ENCODE peak calls at places on chromosomes 3 and 15, in seven cellular contexts. K is fibroblast of pulmonary artery, B is BJ, H is HCT116, N is fibroblast of lung, X is cardiac muscle cell, D is thyroid gland. L is an unnamed sample.

GRCh38 chr3:24069045-24069444 is 124.0 kb downstream of the NR1D2 start:
- DNase-seq in K (no peak), B (no peak), H (no peak), N (peak), X (no peak), D (peak), L (no peak)

GRCh38 chr15:49096090-49096750 is 50.0 kb upstream of the SECISBP2L start:
- DNase-seq in K (no peak), B (no peak), H (no peak), N (no peak), X (peak), D (no peak), L (no peak)

GRCh38 chr3:177377166-177377565 is 179.9 kb upstream of the TBL1XR1 start:
- DNase-seq in K (no peak), B (no peak), H (no peak), N (no peak), X (no peak), D (peak), L (no peak)

GRCh38 chr3:127535901-127536817 is 54.4 kb downstream of the TPRA1 start:
- DNase-seq in K (no peak), B (no peak), H (no peak), N (no peak), X (no peak), D (no peak), L (no peak)

GRCh38 chr15:66827039-66827697 is 125.1 kb downstream of the SMAD6 start:
- DNase-seq in K (no peak), B (no peak), H (no peak), N (no peak), X (no peak), D (no peak), L (no peak)

GRCh38 chr3:62211675-62212429 is 161.5 kb downstream of the FEZF2 start:
- DNase-seq in K (no peak), B (no peak), H (no peak), N (no peak), X (no peak), D (no peak), L (no peak)

GRCh38 chr15:50675524-50676144 is 11.0 kb downstream of the TRPM7 start:
- DNase-seq in K (peak), B (no peak), H (peak), N (peak), X (no peak), D (no peak), L (no peak)

GRCh38 chr3:16824085-16824696 is 60.6 kb upstream of the PLCL2 start:
- DNase-seq in K (no peak), B (no peak), H (no peak), N (no peak), X (no peak), D (no peak), L (no peak)

GRCh38 chr15:44193651-44194396 is 1.2 kb downstream of the FRMD5 start:
- DNase-seq in K (peak), B (no peak), H (no peak), N (peak), X (peak), D (peak), L (peak)

GRCh38 chr3:143648708-143649107 is 199.6 kb downstream of the SLC9A9 start:
- DNase-seq in K (no peak), B (no peak), H (peak), N (peak), X (peak), D (no peak), L (no peak)

GRCh38 chr3:99084825-99085224 is 183.3 kb upstream of the DCBLD2 start:
- DNase-seq in K (no peak), B (peak), H (no peak), N (no peak), X (no peak), D (no peak), L (peak)

GRCh38 chr3:147422226-147422933 is 13.2 kb downstream of the ZIC1 start:
- DNase-seq in K (no peak), B (no peak), H (no peak), N (no peak), X (no peak), D (no peak), L (no peak)

GRCh38 chr3:129503387-129504010 is 24.9 kb upstream of the RHO start:
- DNase-seq in K (no peak), B (no peak), H (no peak), N (no peak), X (no peak), D (no peak), L (no peak)

GRCh38 chr15:63038926-63039673 is 3.4 kb upstream of the TPM1 start:
- DNase-seq in K (peak), B (peak), H (no peak), N (no peak), X (no peak), D (no peak), L (no peak)

GRCh38 chr3:168248383-168249047 is 152.8 kb upstream of the GOLIM4 start:
- DNase-seq in K (peak), B (no peak), H (no peak), N (peak), X (peak), D (peak), L (peak)

GRCh38 chr3:138971766-138972320 is 24.8 kb downstream of the FOXL2NB start:
- DNase-seq in K (no peak), B (no peak), H (no peak), N (no peak), X (no peak), D (no peak), L (no peak)

GRCh38 chr3:117399311-117400068 is 689.9 kb downstream of the TUSC7 start:
- DNase-seq in K (peak), B (no peak), H (no peak), N (peak), X (no peak), D (no peak), L (no peak)

GRCh38 chr3:156050918-156051317 is 69.5 kb upstream of the KCNAB1 start:
- DNase-seq in K (peak), B (no peak), H (no peak), N (no peak), X (no peak), D (no peak), L (no peak)

GRCh38 chr3:50268703-50269451 is at the start of gene SEMA3B:
- DNase-seq in K (no peak), B (peak), H (no peak), N (peak), X (no peak), D (peak), L (no peak)

GRCh38 chr3:100875239-100875638 is 118.0 kb downstream of the ABI3BP start:
- DNase-seq in K (peak), B (no peak), H (no peak), N (peak), X (no peak), D (peak), L (peak)

GRCh38 chr3:53171109-53171453 is 10.1 kb downstream of the PRKCD start:
- DNase-seq in K (no peak), B (no peak), H (no peak), N (no peak), X (no peak), D (no peak), L (no peak)

GRCh38 chr3:158508481-158508880 is 62.5 kb upstream of the MLF1 start:
- DNase-seq in K (peak), B (no peak), H (no peak), N (peak), X (no peak), D (no peak), L (no peak)

GRCh38 chr3:129521702-129522101 is 6.7 kb upstream of the RHO start:
- DNase-seq in K (no peak), B (no peak), H (no peak), N (no peak), X (no peak), D (no peak), L (no peak)

GRCh38 chr3:27533718-27534578 is 49.8 kb upstream of the SLC4A7 start:
- DNase-seq in K (peak), B (peak), H (peak), N (peak), X (no peak), D (peak), L (peak)

GRCh38 chr3:131077904-131078303 is 51.2 kb downstream of the NEK11 start:
- DNase-seq in K (no peak), B (no peak), H (no peak), N (no peak), X (no peak), D (no peak), L (no peak)
- H3K4me3 ChIP-seq in K (no peak), B (no peak), H (no peak), N (no peak), X (no peak), D (no peak), L (no peak)

GRCh38 chr3:11283126-11283478 is 10.9 kb downstream of the ATG7 start:
- DNase-seq in K (no peak), B (no peak), H (no peak), N (no peak), X (no peak), D (no peak), L (no peak)
- H3K4me3 ChIP-seq in K (no peak), B (no peak), H (no peak), N (no peak), X (no peak), D (no peak), L (no peak)

GRCh38 chr15:59993041-59993750 is 10.9 kb upstream of the FOXB1 start:
- DNase-seq in K (no peak), B (no peak), H (no peak), N (no peak), X (no peak), D (no peak), L (no peak)

GRCh38 chr15:59996498-59997041 is 7.5 kb upstream of the FOXB1 start:
- DNase-seq in K (no peak), B (no peak), H (no peak), N (no peak), X (no peak), D (no peak), L (no peak)

GRCh38 chr15:59995568-59996349 is 8.4 kb upstream of the FOXB1 start:
- DNase-seq in K (no peak), B (no peak), H (no peak), N (no peak), X (no peak), D (no peak), L (no peak)

GRCh38 chr15:59993950-59994401 is 10.1 kb upstream of the FOXB1 start:
- DNase-seq in K (no peak), B (no peak), H (no peak), N (no peak), X (peak), D (no peak), L (no peak)

GRCh38 chr15:59994855-59995557 is 9.1 kb upstream of the FOXB1 start:
- DNase-seq in K (no peak), B (no peak), H (no peak), N (no peak), X (peak), D (no peak), L (no peak)
- H3K4me3 ChIP-seq in K (no peak), B (no peak), H (no peak), N (no peak), X (peak), D (no peak), L (no peak)

DNA sequence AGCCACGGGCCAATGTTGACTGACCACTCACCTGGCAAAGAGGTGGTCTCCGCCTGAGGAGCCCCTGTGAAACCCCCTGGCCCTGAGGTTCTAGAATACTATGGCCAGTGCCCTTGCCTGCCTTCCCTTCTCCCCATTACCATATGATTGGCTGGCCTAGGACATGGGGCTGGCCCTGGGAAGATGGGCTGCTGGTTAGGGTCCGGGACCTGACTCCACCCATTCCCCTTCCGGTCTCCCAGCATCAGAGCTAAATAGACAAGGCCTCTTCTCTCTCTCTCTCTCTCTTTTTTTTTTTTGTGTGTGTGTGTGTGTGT is 3.8 kb downstream of the CSK start:
- DNase-seq in K (no peak), B (no peak), H (no peak), N (no peak), X (no peak), D (no peak), L (no peak)
- H3K4me3 ChIP-seq in K (no peak), B (no peak), H (no peak), N (no peak), X (no peak), D (no peak), L (no peak)

GRCh38 chr3:55483196-55484095 is 3.7 kb downstream of the WNT5A start:
- DNase-seq in K (no peak), B (no peak), H (no peak), N (peak), X (peak), D (no peak), L (no peak)
- H3K4me3 ChIP-seq in K (peak), B (peak), H (no peak), N (peak), X (peak), D (no peak), L (peak)

GRCh38 chr15:80698636-80699035 is 3.5 kb downstream of the ABHD17C start:
- DNase-seq in K (no peak), B (no peak), H (no peak), N (no peak), X (no peak), D (no peak), L (no peak)
- H3K4me3 ChIP-seq in K (peak), B (no peak), H (no peak), N (no peak), X (no peak), D (no peak), L (no peak)

GRCh38 chr15:69454953-69455352 is 2.3 kb downstream of the RPLP1 start:
- DNase-seq in K (no peak), B (no peak), H (no peak), N (no peak), X (no peak), D (no peak), L (no peak)
- H3K4me3 ChIP-seq in K (peak), B (no peak), H (peak), N (peak), X (no peak), D (no peak), L (peak)

DNA sequence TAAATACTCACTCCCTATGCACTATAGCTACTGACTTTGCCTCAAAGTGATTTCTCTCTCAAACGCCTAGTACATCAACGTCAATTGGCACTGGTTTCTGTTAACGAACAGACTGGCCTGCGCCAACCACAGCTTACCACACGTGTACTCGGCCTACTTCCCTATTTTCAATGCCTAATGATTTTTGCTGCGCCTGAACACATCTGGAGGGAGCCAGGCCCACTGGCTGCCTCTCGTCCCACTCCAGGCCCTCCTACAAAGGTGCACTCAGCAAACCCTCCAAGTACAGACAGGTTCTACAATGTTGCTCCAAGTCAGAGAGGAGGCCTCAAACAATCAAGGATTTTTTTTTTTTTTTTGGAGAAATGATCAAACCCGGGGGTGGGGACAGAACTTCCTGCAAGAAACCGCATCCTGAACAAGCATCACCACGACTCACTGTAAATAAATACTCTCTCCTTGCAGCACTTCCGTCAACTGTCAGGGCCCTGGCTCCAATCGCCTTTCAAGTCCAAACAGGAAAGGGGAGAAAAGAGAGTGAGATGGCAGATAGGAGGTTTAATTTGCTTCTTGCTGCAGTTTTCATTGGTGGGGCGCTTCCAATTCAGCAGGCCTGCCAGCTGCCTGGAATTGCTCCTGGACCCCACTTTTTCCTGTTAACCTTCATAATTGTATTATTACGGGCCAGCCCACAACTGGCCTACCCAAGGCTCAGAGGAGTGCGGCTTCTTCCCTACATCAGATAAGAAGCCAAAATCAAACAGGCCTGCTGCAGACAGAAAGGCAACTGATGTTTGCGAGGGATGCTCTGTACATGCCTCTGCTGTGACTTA is 139.3 kb downstream of the FOXP1 start:
- DNase-seq in K (peak), B (no peak), H (no peak), N (peak), X (no peak), D (peak), L (peak)
- H3K4me3 ChIP-seq in K (no peak), B (no peak), H (no peak), N (no peak), X (no peak), D (no peak), L (no peak)

GRCh38 chr3:150738688-150739087 is 24.3 kb downstream of the SIAH2 start:
- DNase-seq in K (no peak), B (no peak), H (no peak), N (no peak), X (no peak), D (no peak), L (no peak)

GRCh38 chr3:150737874-150738679 is 24.9 kb downstream of the SIAH2 start:
- DNase-seq in K (peak), B (no peak), H (peak), N (peak), X (no peak), D (no peak), L (no peak)

GRCh38 chr3:150739877-150740645 is 22.9 kb downstream of the SIAH2 start:
- DNase-seq in K (no peak), B (no peak), H (no peak), N (no peak), X (no peak), D (no peak), L (no peak)

GRCh38 chr3:150740733-150741496 is 22.1 kb downstream of the SIAH2 start:
- DNase-seq in K (no peak), B (no peak), H (no peak), N (no peak), X (no peak), D (no peak), L (no peak)

DNA sequence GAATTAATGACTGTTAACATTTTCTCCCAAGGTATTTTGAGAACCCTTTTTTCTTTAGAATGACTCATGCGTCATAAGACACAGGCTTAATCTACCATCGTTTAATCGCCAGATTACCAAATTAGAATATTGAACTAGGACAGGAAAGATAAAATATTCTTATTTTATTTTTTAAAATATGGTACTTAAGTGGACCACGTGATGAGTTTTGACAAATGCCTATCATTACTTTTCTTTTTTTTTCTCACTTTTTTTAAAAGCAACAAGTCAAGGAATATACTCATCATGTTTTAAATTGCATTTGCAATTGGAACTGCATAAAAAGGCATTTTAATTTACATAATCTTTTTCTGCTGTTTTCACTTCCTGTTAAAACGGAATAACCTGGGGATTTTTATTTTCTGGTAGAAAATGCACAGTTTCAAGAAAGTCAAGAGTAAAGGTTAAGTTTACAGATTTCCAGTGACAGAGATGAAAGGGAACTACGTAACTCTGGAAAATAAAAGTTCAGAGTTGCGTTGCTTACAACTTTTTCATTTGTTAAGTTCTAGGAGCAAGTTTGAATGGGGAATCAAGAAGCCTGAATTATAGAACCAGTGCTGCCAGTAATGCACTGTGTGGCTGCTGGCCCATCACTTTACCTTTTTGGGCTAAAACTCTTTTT is 23.6 kb downstream of the SIAH2 start:
- DNase-seq in K (no peak), B (no peak), H (no peak), N (no peak), X (no peak), D (no peak), L (no peak)
- H3K4me3 ChIP-seq in K (no peak), B (no peak), H (no peak), N (no peak), X (no peak), D (no peak), L (no peak)

L was measured in skeletal muscle cell.